ENCODE peak calls at places on chromosomes 4 and X, in ten cellular contexts. One of them, this sample, is unnamed.
A peak's percentile ranks its signal among the peaks of the same experiment; 100 is the strongest.

GRCh38 chr4:105369988-105370387 is 103.9 kb downstream of the PPA2 start:
- DNase-seq in uterus: no peak
- DNase-seq in effector memory CD4-positive, alpha-beta T cell: no peak
- DNase-seq in CD4-positive, CD25-positive, alpha-beta regulatory T cell: no peak
- DNase-seq in epithelial cell of prostate: no peak
- DNase-seq in mesenchymal stem cell: no peak
- DNase-seq in stomach: no peak
- DNase-seq in cardiac muscle cell: no peak
- DNase-seq in lower lobe of right lung: no peak
- DNase-seq in endodermal cell: no peak
- DNase-seq in this sample: no peak

GRCh38 chrX:135931644-135932487 is 38.4 kb downstream of the SAGE1 start:
- DNase-seq in effector memory CD4-positive, alpha-beta T cell: peak; percentile 1
- DNase-seq in endodermal cell: peak; percentile 84
- DNase-seq in cardiac muscle cell: peak; percentile 44
- DNase-seq in epithelial cell of prostate: no peak
- DNase-seq in uterus: peak; percentile 26
- DNase-seq in stomach: peak; percentile 64
- DNase-seq in CD4-positive, CD25-positive, alpha-beta regulatory T cell: peak; percentile 46
- DNase-seq in mesenchymal stem cell: peak; percentile 26
- DNase-seq in lower lobe of right lung: peak; percentile 44
- DNase-seq in this sample: no peak

GRCh38 chrX:63506320-63506719 is 155.2 kb upstream of the SPIN4 start:
- DNase-seq in lower lobe of right lung: no peak
- DNase-seq in CD4-positive, CD25-positive, alpha-beta regulatory T cell: peak; percentile 42
- DNase-seq in cardiac muscle cell: peak; percentile 62
- DNase-seq in uterus: no peak
- DNase-seq in stomach: no peak
- DNase-seq in endodermal cell: no peak
- DNase-seq in effector memory CD4-positive, alpha-beta T cell: no peak
- DNase-seq in mesenchymal stem cell: peak; percentile 29
- DNase-seq in epithelial cell of prostate: no peak
- DNase-seq in this sample: no peak

GRCh38 chrX:9597361-9598035 is 132.6 kb downstream of the TBL1X start:
- DNase-seq in cardiac muscle cell: no peak
- DNase-seq in effector memory CD4-positive, alpha-beta T cell: no peak
- DNase-seq in mesenchymal stem cell: no peak
- DNase-seq in uterus: no peak
- DNase-seq in stomach: no peak
- DNase-seq in CD4-positive, CD25-positive, alpha-beta regulatory T cell: no peak
- DNase-seq in lower lobe of right lung: no peak
- DNase-seq in epithelial cell of prostate: no peak
- DNase-seq in endodermal cell: no peak
- DNase-seq in this sample: no peak

GRCh38 chrX:130861462-130861861 is 41.5 kb downstream of the ENOX2 start:
- DNase-seq in endodermal cell: no peak
- DNase-seq in cardiac muscle cell: no peak
- DNase-seq in CD4-positive, CD25-positive, alpha-beta regulatory T cell: no peak
- DNase-seq in mesenchymal stem cell: no peak
- DNase-seq in stomach: no peak
- DNase-seq in uterus: no peak
- DNase-seq in epithelial cell of prostate: no peak
- DNase-seq in lower lobe of right lung: no peak
- DNase-seq in effector memory CD4-positive, alpha-beta T cell: no peak
- DNase-seq in this sample: no peak

GRCh38 chr4:140704392-140704955 is 51.7 kb downstream of the TBC1D9 start:
- DNase-seq in cardiac muscle cell: no peak
- DNase-seq in endodermal cell: no peak
- DNase-seq in effector memory CD4-positive, alpha-beta T cell: no peak
- DNase-seq in CD4-positive, CD25-positive, alpha-beta regulatory T cell: no peak
- DNase-seq in uterus: no peak
- DNase-seq in lower lobe of right lung: no peak
- DNase-seq in mesenchymal stem cell: no peak
- DNase-seq in stomach: no peak
- DNase-seq in epithelial cell of prostate: no peak
- DNase-seq in this sample: no peak

GRCh38 chr4:34043131-34043530 is 2201.2 kb downstream of the ARAP2 start:
- DNase-seq in CD4-positive, CD25-positive, alpha-beta regulatory T cell: no peak
- DNase-seq in cardiac muscle cell: peak; percentile 24
- DNase-seq in endodermal cell: no peak
- DNase-seq in uterus: no peak
- DNase-seq in epithelial cell of prostate: no peak
- DNase-seq in lower lobe of right lung: no peak
- DNase-seq in stomach: no peak
- DNase-seq in effector memory CD4-positive, alpha-beta T cell: no peak
- DNase-seq in mesenchymal stem cell: peak; percentile 24
- DNase-seq in this sample: no peak

GRCh38 chr4:66572949-66573348 is 902.7 kb upstream of the EPHA5 start:
- DNase-seq in endodermal cell: no peak
- DNase-seq in mesenchymal stem cell: peak; percentile 79
- DNase-seq in stomach: no peak
- DNase-seq in CD4-positive, CD25-positive, alpha-beta regulatory T cell: no peak
- DNase-seq in uterus: no peak
- DNase-seq in lower lobe of right lung: no peak
- DNase-seq in epithelial cell of prostate: peak; percentile 10
- DNase-seq in cardiac muscle cell: peak; percentile 78
- DNase-seq in effector memory CD4-positive, alpha-beta T cell: no peak
- DNase-seq in this sample: no peak

GRCh38 chr4:112284166-112284565 is 1.5 kb downstream of the TIFA start:
- DNase-seq in uterus: no peak
- DNase-seq in lower lobe of right lung: no peak
- DNase-seq in endodermal cell: no peak
- DNase-seq in CD4-positive, CD25-positive, alpha-beta regulatory T cell: peak; percentile 55
- DNase-seq in stomach: no peak
- DNase-seq in mesenchymal stem cell: peak; percentile 30
- DNase-seq in cardiac muscle cell: peak; percentile 22
- DNase-seq in effector memory CD4-positive, alpha-beta T cell: no peak
- DNase-seq in epithelial cell of prostate: no peak
- DNase-seq in this sample: no peak

GRCh38 chr4:105715692-105716278 is 7.2 kb downstream of the GSTCD start:
- DNase-seq in mesenchymal stem cell: peak; percentile 60
- DNase-seq in endodermal cell: no peak
- DNase-seq in epithelial cell of prostate: no peak
- DNase-seq in stomach: no peak
- DNase-seq in effector memory CD4-positive, alpha-beta T cell: no peak
- DNase-seq in uterus: no peak
- DNase-seq in CD4-positive, CD25-positive, alpha-beta regulatory T cell: peak; percentile 20
- DNase-seq in cardiac muscle cell: peak; percentile 55
- DNase-seq in lower lobe of right lung: no peak
- DNase-seq in this sample: no peak

DNA sequence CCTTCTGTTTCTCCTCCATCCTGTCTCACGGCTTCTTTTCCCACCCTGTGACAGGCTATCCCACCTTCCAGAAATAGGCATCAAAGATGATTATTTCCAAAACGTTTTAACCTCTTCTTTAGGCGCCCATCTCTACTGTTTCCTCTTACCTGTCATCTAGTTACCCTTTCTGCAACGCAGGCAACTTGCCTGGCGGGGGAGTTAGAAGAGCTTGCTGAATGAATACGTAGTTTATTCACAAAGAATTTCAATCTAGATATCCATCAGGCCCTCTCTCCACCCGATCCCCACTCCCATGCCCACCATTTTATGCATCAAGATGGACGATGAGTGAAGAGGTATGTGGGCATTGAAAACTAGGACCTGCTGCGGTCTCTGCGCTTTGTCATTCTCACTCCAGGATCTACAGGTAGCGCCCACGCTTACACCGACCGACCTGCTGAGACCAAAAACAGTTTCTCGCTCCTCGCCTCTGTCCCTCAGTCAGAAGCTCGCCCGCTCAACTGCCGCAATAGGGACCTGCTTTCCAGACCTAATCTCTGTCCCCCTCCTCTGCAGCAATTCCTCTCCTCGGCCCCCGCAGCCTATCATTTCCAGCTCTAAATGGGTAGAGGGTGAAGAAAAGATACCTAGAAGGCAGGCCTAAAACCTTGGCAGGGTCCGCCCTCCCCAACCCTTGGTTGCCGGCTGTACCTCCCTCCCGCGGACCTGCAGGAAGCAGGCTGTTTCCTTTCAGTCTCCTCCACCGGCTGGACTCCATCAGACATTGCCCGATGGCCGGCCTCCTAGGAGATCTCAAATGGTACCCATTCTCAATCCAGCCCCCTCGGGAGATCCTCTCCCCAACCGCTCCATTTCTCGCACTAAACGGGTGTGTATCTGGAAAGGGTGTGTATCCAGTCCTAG is 624 bp downstream of the BEX5 start:
- DNase-seq in cardiac muscle cell: no peak
- DNase-seq in uterus: no peak
- DNase-seq in effector memory CD4-positive, alpha-beta T cell: no peak
- DNase-seq in epithelial cell of prostate: no peak
- DNase-seq in CD4-positive, CD25-positive, alpha-beta regulatory T cell: peak; percentile 32
- DNase-seq in endodermal cell: no peak
- DNase-seq in mesenchymal stem cell: no peak
- DNase-seq in stomach: peak; percentile 25
- DNase-seq in lower lobe of right lung: no peak
- DNase-seq in this sample: no peak
- H3K27ac ChIP-seq in cardiac muscle cell: no peak overlapping the region
- H3K27ac ChIP-seq in uterus: peak overlapping the region; percentile 69
- H3K27ac ChIP-seq in effector memory CD4-positive, alpha-beta T cell: peak overlapping the region; percentile 71
- H3K27ac ChIP-seq in epithelial cell of prostate: no peak overlapping the region
- H3K27ac ChIP-seq in CD4-positive, CD25-positive, alpha-beta regulatory T cell: peak overlapping the region; percentile 70
- H3K27ac ChIP-seq in endodermal cell: no peak overlapping the region
- H3K27ac ChIP-seq in mesenchymal stem cell: no peak overlapping the region
- H3K27ac ChIP-seq in stomach: peak overlapping the region; percentile 59
- H3K27ac ChIP-seq in lower lobe of right lung: no peak overlapping the region
- H3K27ac ChIP-seq in this sample: no peak overlapping the region

GRCh38 chrX:43279341-43279808 is 376.7 kb upstream of the MAOA start:
- DNase-seq in stomach: no peak
- DNase-seq in endodermal cell: no peak
- DNase-seq in CD4-positive, CD25-positive, alpha-beta regulatory T cell: no peak
- DNase-seq in effector memory CD4-positive, alpha-beta T cell: no peak
- DNase-seq in epithelial cell of prostate: no peak
- DNase-seq in mesenchymal stem cell: no peak
- DNase-seq in cardiac muscle cell: no peak
- DNase-seq in uterus: no peak
- DNase-seq in lower lobe of right lung: no peak
- DNase-seq in this sample: no peak

GRCh38 chrX:43277879-43278278 is 378.2 kb upstream of the MAOA start:
- DNase-seq in CD4-positive, CD25-positive, alpha-beta regulatory T cell: no peak
- DNase-seq in lower lobe of right lung: no peak
- DNase-seq in effector memory CD4-positive, alpha-beta T cell: no peak
- DNase-seq in mesenchymal stem cell: no peak
- DNase-seq in stomach: no peak
- DNase-seq in cardiac muscle cell: no peak
- DNase-seq in endodermal cell: no peak
- DNase-seq in epithelial cell of prostate: no peak
- DNase-seq in uterus: no peak
- DNase-seq in this sample: no peak

GRCh38 chrX:43283187-43283586 is 372.9 kb upstream of the MAOA start:
- DNase-seq in stomach: no peak
- DNase-seq in effector memory CD4-positive, alpha-beta T cell: no peak
- DNase-seq in epithelial cell of prostate: no peak
- DNase-seq in CD4-positive, CD25-positive, alpha-beta regulatory T cell: no peak
- DNase-seq in lower lobe of right lung: no peak
- DNase-seq in endodermal cell: no peak
- DNase-seq in mesenchymal stem cell: no peak
- DNase-seq in uterus: no peak
- DNase-seq in cardiac muscle cell: no peak
- DNase-seq in this sample: no peak

GRCh38 chrX:43278440-43278839 is 377.7 kb upstream of the MAOA start:
- DNase-seq in endodermal cell: no peak
- DNase-seq in mesenchymal stem cell: no peak
- DNase-seq in lower lobe of right lung: no peak
- DNase-seq in effector memory CD4-positive, alpha-beta T cell: no peak
- DNase-seq in uterus: no peak
- DNase-seq in epithelial cell of prostate: no peak
- DNase-seq in CD4-positive, CD25-positive, alpha-beta regulatory T cell: no peak
- DNase-seq in cardiac muscle cell: no peak
- DNase-seq in stomach: no peak
- DNase-seq in this sample: no peak
- H3K27ac ChIP-seq in endodermal cell: no peak overlapping the region
- H3K27ac ChIP-seq in mesenchymal stem cell: no peak overlapping the region
- H3K27ac ChIP-seq in lower lobe of right lung: no peak overlapping the region
- H3K27ac ChIP-seq in effector memory CD4-positive, alpha-beta T cell: no peak overlapping the region
- H3K27ac ChIP-seq in uterus: no peak overlapping the region
- H3K27ac ChIP-seq in epithelial cell of prostate: no peak overlapping the region
- H3K27ac ChIP-seq in CD4-positive, CD25-positive, alpha-beta regulatory T cell: no peak overlapping the region
- H3K27ac ChIP-seq in cardiac muscle cell: no peak overlapping the region
- H3K27ac ChIP-seq in stomach: no peak overlapping the region
- H3K27ac ChIP-seq in this sample: no peak overlapping the region

DNA sequence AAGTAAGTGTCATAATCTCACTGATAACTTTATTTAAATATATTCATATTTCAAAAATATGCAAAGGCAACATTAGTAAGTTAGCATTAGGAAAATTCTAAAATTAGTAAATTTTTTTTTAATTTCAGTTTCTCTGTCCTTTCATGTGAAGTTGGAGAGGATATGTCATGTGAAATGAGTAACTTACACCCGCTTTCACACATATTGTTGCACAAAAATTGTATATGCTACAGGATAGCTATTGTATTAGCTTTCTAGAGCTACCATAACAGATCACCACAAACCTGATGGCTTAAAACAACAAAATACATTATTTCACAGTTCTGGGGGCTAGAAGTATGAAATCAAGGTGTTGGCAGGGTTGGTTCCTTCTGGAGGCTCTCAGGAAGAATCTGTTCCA is 24.4 kb downstream of the NFKB1 start:
- DNase-seq in endodermal cell: no peak
- DNase-seq in effector memory CD4-positive, alpha-beta T cell: no peak
- DNase-seq in uterus: no peak
- DNase-seq in mesenchymal stem cell: no peak
- DNase-seq in cardiac muscle cell: no peak
- DNase-seq in CD4-positive, CD25-positive, alpha-beta regulatory T cell: peak; percentile 27
- DNase-seq in stomach: no peak
- DNase-seq in epithelial cell of prostate: no peak
- DNase-seq in lower lobe of right lung: no peak
- DNase-seq in this sample: no peak
- H3K27ac ChIP-seq in endodermal cell: no peak overlapping the region
- H3K27ac ChIP-seq in effector memory CD4-positive, alpha-beta T cell: no peak overlapping the region
- H3K27ac ChIP-seq in uterus: no peak overlapping the region
- H3K27ac ChIP-seq in mesenchymal stem cell: no peak overlapping the region
- H3K27ac ChIP-seq in cardiac muscle cell: no peak overlapping the region
- H3K27ac ChIP-seq in CD4-positive, CD25-positive, alpha-beta regulatory T cell: peak overlapping the region; percentile 39
- H3K27ac ChIP-seq in stomach: no peak overlapping the region
- H3K27ac ChIP-seq in epithelial cell of prostate: no peak overlapping the region
- H3K27ac ChIP-seq in lower lobe of right lung: no peak overlapping the region
- H3K27ac ChIP-seq in this sample: no peak overlapping the region

DNA sequence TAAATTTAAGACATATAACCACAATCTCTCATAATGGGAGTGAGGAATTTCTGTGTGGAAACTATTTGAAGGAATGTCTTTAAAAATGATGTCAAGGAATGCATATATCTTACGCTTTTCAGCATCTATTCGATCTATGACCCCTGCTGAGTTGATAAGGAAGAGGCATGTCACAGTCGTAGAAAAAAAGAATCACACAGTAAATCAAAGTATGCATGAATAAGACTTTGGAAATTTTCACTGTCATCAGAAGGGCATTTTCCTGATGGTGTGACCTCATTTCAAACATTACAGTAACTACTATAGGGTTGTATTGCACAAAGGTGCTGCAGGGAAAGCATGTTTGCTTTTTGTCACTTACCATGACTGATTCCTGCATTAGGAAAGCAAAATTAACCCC is 41.5 kb downstream of the REELD1 start:
- DNase-seq in mesenchymal stem cell: peak; percentile 59
- DNase-seq in endodermal cell: no peak
- DNase-seq in lower lobe of right lung: no peak
- DNase-seq in effector memory CD4-positive, alpha-beta T cell: no peak
- DNase-seq in epithelial cell of prostate: no peak
- DNase-seq in stomach: no peak
- DNase-seq in uterus: no peak
- DNase-seq in CD4-positive, CD25-positive, alpha-beta regulatory T cell: no peak
- DNase-seq in cardiac muscle cell: peak; percentile 83
- DNase-seq in this sample: no peak
- H3K27ac ChIP-seq in mesenchymal stem cell: peak overlapping the region; percentile 73
- H3K27ac ChIP-seq in endodermal cell: no peak overlapping the region
- H3K27ac ChIP-seq in lower lobe of right lung: no peak overlapping the region
- H3K27ac ChIP-seq in effector memory CD4-positive, alpha-beta T cell: no peak overlapping the region
- H3K27ac ChIP-seq in epithelial cell of prostate: no peak overlapping the region
- H3K27ac ChIP-seq in stomach: peak overlapping the region; percentile 17
- H3K27ac ChIP-seq in uterus: no peak overlapping the region
- H3K27ac ChIP-seq in CD4-positive, CD25-positive, alpha-beta regulatory T cell: no peak overlapping the region
- H3K27ac ChIP-seq in cardiac muscle cell: no peak overlapping the region
- H3K27ac ChIP-seq in this sample: no peak overlapping the region

This sample was measured in HL-60.